ENCODE peak calls at places on chromosomes 16 and 17, in five cellular contexts. I is left ventricle myocardium inferior, V is heart right ventricle, Z is ascending aorta, C is cardiac fibroblast. P is an unnamed sample.

GRCh38 chr16:83899272-83899897 is 470 bp downstream of the MLYCD start:
- DNase-seq in I (peak), V (peak), Z (no peak), C (peak), P (peak)

GRCh38 chr17:78840780-78841611 is at the start of gene USP36:
- DNase-seq in I (peak), V (peak), Z (peak), C (peak), P (peak)

GRCh38 chr17:37752482-37752881 is 7.6 kb upstream of the HNF1B start:
- DNase-seq in I (no peak), V (no peak), Z (no peak), C (peak), P (no peak)

GRCh38 chr17:35286120-35286781 is 43.4 kb downstream of the SLFN5 start:
- DNase-seq in I (no peak), V (no peak), Z (no peak), C (peak), P (peak)

GRCh38 chr16:51155199-51155607 is 4.1 kb upstream of the SALL1 start:
- DNase-seq in I (no peak), V (no peak), Z (no peak), C (no peak), P (peak)

GRCh38 chr17:81923302-81924260 is 4.0 kb downstream of the MAFG start:
- DNase-seq in I (peak), V (peak), Z (no peak), C (peak), P (peak)

GRCh38 chr16:10858203-10858602 is 18.8 kb upstream of the CIITA start:
- DNase-seq in I (no peak), V (no peak), Z (no peak), C (no peak), P (no peak)

GRCh38 chr17:7842380-7842949 is 8.4 kb downstream of the KDM6B start:
- DNase-seq in I (peak), V (peak), Z (peak), C (peak), P (peak)

GRCh38 chr16:16945207-16945606 is 525.6 kb downstream of the XYLT1 start:
- DNase-seq in I (no peak), V (no peak), Z (no peak), C (no peak), P (no peak)

GRCh38 chr16:70573451-70574121 is 50.0 kb downstream of the SF3B3 start:
- DNase-seq in I (peak), V (peak), Z (no peak), C (peak), P (peak)

GRCh38 chr17:19647697-19648474 is 665 bp upstream of the ALDH3A2 start:
- DNase-seq in I (peak), V (peak), Z (peak), C (peak), P (peak)

GRCh38 chr17:61867033-61867432 is 3.7 kb upstream of the BRIP1 start:
- DNase-seq in I (no peak), V (no peak), Z (no peak), C (no peak), P (no peak)

GRCh38 chr16:87921236-87921773 is 15.0 kb downstream of the CA5A start:
- DNase-seq in I (no peak), V (no peak), Z (no peak), C (no peak), P (no peak)

GRCh38 chr17:50559674-50560184 is 786 bp upstream of the CACNA1G start:
- DNase-seq in I (peak), V (peak), Z (no peak), C (peak), P (peak)

GRCh38 chr17:31532526-31532925 is 141.1 kb downstream of the RAB11FIP4 start:
- DNase-seq in I (no peak), V (no peak), Z (no peak), C (no peak), P (no peak)

GRCh38 chr16:88533381-88533831 is 36.8 kb upstream of the ZC3H18 start:
- DNase-seq in I (no peak), V (no peak), Z (no peak), C (peak), P (peak)

GRCh38 chr17:78619334-78619733 is 42.1 kb upstream of the DNAH17 start:
- DNase-seq in I (no peak), V (no peak), Z (no peak), C (no peak), P (no peak)

GRCh38 chr16:47461598-47462266 is 601 bp downstream of the PHKB start:
- DNase-seq in I (no peak), V (peak), Z (no peak), C (peak), P (peak)

GRCh38 chr16:1403036-1403435 is 11.5 kb downstream of the UNKL start:
- DNase-seq in I (no peak), V (no peak), Z (no peak), C (no peak), P (no peak)
- H3K4me3 ChIP-seq in I (no peak), V (no peak), Z (no peak), C (no peak), P (no peak)

DNA sequence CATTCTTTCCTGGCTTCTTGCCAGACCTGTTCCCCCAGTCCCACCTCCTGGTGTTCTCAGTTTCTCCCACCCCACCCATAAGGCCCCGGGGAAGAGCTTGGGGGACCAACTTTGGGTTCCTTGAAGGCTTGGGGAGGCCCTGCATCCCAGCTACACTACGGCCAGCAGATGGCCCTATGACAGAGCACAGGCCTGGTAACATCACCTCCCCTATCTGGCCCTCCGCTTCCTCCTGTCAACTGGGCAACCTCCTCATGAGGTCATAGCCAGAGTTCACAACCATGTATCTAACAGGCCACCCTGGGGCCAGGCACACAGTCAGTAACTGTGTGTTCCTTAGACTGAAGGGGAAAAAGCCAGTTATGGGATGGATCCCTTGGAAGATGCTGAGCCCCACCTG is 31.4 kb downstream of the MYO15A start:
- DNase-seq in I (no peak), V (no peak), Z (no peak), C (peak), P (peak)
- TF ChIP-seq CTCF in I (no peak), V (peak), Z (no peak), C (peak), P (peak)

GRCh38 chr17:28370035-28370743 is at the start of gene VTN:
- DNase-seq in I (peak), V (peak), Z (no peak), C (no peak), P (peak)
- H3K4me3 ChIP-seq in I (peak), V (peak), Z (peak), C (peak), P (peak)

DNA sequence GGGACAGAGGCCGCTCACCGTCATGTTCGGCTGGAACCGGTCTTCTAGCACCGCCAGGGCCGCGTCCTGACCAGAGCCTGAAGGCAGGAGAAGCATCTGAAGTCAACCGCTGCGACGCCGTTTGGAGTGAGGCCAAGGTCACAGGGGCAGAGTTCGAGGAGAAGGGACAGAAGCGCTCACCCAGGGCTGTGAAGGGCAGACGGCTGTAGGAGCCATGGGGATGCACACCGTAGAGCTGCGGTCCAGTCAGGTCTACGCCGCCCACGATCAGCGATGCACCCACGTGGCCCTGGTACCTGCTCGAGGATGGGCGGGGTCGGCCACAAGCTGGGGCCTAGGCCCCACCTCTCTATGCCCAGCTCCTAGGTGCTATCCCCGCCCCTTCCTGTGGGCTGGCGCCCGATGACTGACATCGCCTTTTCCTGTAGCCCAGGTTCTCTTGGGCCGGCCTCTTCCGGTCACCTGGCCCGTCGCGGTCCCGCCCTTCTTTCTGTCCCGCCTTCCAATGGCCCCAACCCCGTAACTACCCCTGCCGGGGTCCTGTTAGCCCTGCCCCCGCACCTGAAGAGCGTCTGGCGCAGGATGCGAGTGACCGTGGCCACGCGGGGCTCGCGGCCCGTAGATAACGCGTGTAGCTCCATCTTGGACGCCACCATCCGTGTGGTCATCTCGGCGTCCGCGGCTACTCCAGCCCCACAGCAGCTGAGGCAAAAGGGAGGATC is 1.1 kb downstream of the PSMB10 start:
- DNase-seq in I (peak), V (peak), Z (peak), C (peak), P (peak)
- TF ChIP-seq CTCF in I (no peak), V (peak), Z (peak), C (no peak), P (no peak)

DNA sequence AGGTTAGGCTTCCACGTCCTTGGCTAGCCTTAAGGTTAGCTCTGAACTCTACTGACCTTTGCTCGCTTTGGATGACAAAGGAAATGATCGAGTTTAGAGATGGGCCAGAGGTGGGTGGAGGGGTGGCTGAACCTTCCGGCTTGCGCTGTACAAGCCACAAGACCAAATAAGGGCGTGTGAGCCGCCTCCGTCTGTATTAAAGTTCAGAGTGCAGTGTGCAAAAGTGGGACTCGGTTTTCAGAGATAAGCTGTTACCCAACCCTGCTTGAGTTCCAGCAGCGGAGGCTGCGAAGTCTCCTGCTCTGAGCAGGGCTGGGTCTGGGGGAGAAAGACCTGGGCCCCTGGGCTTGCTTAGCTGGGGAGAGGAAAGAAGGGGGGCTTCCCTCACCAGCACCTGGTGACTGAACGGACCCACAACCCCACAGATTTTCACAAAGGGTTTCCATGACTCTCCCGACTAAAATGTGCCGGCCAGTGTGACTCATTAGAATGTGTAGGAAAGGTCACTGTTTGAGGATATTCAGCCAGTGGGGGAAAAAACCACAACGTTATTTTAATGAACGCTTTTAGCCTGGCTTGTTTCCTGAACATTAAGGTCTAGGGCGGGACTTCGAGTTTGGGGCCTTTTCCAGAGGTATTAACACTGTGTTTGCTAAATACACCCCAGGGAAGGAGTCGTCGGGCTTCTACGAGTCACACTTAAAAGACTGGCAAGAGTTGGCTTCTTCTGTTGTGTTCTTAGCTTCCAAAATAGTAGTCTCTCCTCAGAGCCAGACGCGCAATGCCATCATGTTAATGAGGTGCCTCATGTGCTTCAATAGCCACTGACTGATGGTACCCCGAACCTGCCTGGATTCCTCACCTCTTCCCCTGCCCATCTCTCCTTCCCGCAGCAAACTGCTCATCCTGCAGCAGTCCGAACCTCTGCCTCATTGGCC is 67.0 kb downstream of the CENPV start:
- DNase-seq in I (peak), V (peak), Z (peak), C (peak), P (peak)
- H3K4me3 ChIP-seq in I (peak), V (peak), Z (peak), C (peak), P (peak)

DNA sequence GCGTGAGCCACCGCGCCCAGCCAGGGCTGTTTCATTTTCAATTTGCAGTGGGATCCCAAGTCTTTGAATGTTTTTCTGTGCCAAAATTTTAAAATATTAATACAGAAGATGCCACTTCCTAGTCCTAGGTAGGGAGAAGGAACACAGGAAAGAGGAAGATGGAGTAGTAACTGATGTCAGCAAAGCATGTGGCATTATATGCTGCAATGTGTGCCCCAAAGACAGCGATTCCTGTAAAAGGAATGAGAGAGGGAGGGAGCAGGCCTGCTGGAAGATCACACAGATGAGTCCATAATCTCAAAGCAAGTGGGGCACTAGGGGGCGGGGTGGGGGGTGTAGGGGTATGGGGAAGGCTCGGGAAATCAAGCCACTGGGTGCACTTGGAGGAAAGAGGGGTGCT is 23.4 kb upstream of the SSTR2 start:
- DNase-seq in I (no peak), V (no peak), Z (no peak), C (no peak), P (no peak)
- TF ChIP-seq CTCF in I (no peak), V (no peak), Z (no peak), C (no peak), P (no peak)

P was measured in fibroblast of villous mesenchyme.